ENCODE peak calls at places on chromosome 22, in eight cellular contexts. A is K562, M is A549, C is ovary, R is body of pancreas, V is GM12878, J is transverse colon, E is IMR-90. G is an unnamed sample. For H3K4me1, the result is how much of the 10 kb centered on the place peaks cover.

GRCh38 chr22:36027960-36028645 is 521 bp downstream of the RBFOX2 start:
- DNase-seq in A (peak), M (peak), C (peak), R (no peak), V (no peak), J (peak), E (no peak), G (no peak)

GRCh38 chr22:20434773-20435172 is 2.9 kb downstream of the SCARF2 start:
- DNase-seq in A (no peak), M (no peak), C (peak), R (no peak), V (no peak), J (no peak), E (no peak), G (no peak)

GRCh38 chr22:47043835-47044721 is 281.6 kb downstream of the TBC1D22A start:
- DNase-seq in A (no peak), M (no peak), C (peak), R (peak), V (no peak), J (peak), E (peak), G (no peak)

GRCh38 chr22:36110306-36110791 is 50.2 kb downstream of the APOL3 start:
- DNase-seq in A (no peak), M (no peak), C (peak), R (no peak), V (no peak), J (no peak), E (no peak), G (no peak)

GRCh38 chr22:27097933-27098332 is 440.5 kb downstream of the MIAT start:
- DNase-seq in A (no peak), M (no peak), C (no peak), R (no peak), V (no peak), J (no peak), E (no peak), G (no peak)

GRCh38 chr22:47940211-47940610 is 1177.8 kb downstream of the TBC1D22A start:
- DNase-seq in A (no peak), M (no peak), C (no peak), R (no peak), V (no peak), J (no peak), E (no peak), G (no peak)

GRCh38 chr22:41772645-41773044 is 27.8 kb upstream of the CCDC134 start:
- DNase-seq in A (no peak), M (peak), C (no peak), R (no peak), V (no peak), J (no peak), E (peak), G (no peak)

GRCh38 chr22:49946612-49947295 is 13.8 kb upstream of the PIM3 start:
- DNase-seq in A (no peak), M (no peak), C (no peak), R (no peak), V (no peak), J (peak), E (no peak), G (no peak)

GRCh38 chr22:23574877-23575276 is 5.2 kb downstream of the IGLL1 start:
- DNase-seq in A (no peak), M (no peak), C (peak), R (no peak), V (no peak), J (no peak), E (no peak), G (no peak)

GRCh38 chr22:50621948-50622722 is 5.8 kb downstream of the ARSA start:
- DNase-seq in A (no peak), M (no peak), C (no peak), R (peak), V (peak), J (peak), E (no peak), G (no peak)

GRCh38 chr22:23862103-23862502 is 4.4 kb downstream of the SLC2A11 start:
- DNase-seq in A (no peak), M (peak), C (no peak), R (peak), V (no peak), J (no peak), E (peak), G (peak)

GRCh38 chr22:46196268-46196667 is 45.9 kb downstream of the PPARA start:
- DNase-seq in A (no peak), M (no peak), C (no peak), R (peak), V (no peak), J (peak), E (no peak), G (peak)

GRCh38 chr22:20551805-20552449 is 44.5 kb downstream of the MED15 start:
- DNase-seq in A (no peak), M (no peak), C (no peak), R (peak), V (no peak), J (no peak), E (no peak), G (no peak)

GRCh38 chr22:42895087-42895486 is 38.0 kb upstream of the ARFGAP3 start:
- DNase-seq in A (no peak), M (no peak), C (no peak), R (peak), V (peak), J (no peak), E (no peak), G (no peak)

GRCh38 chr22:50170453-50171318 is at the start of gene PANX2:
- DNase-seq in A (peak), M (no peak), C (peak), R (peak), V (no peak), J (no peak), E (no peak), G (no peak)

GRCh38 chr22:24503137-24503850 is 8.2 kb downstream of the UPB1 start:
- DNase-seq in A (peak), M (peak), C (peak), R (peak), V (peak), J (peak), E (peak), G (peak)

GRCh38 chr22:18005201-18005926 is 19.0 kb downstream of the MICAL3 start:
- DNase-seq in A (no peak), M (no peak), C (no peak), R (no peak), V (no peak), J (no peak), E (no peak), G (no peak)

GRCh38 chr22:17563936-17564391 is 666 bp downstream of the SLC25A18 start:
- DNase-seq in A (no peak), M (no peak), C (no peak), R (no peak), V (no peak), J (peak), E (peak), G (no peak)

GRCh38 chr22:50182176-50183081 is 3.3 kb upstream of the TRABD start:
- DNase-seq in A (no peak), M (no peak), C (peak), R (peak), V (no peak), J (peak), E (no peak), G (peak)

GRCh38 chr22:25453557-25453956 is 110.9 kb upstream of the GRK3 start:
- DNase-seq in A (no peak), M (no peak), C (no peak), R (no peak), V (no peak), J (no peak), E (no peak), G (no peak)

GRCh38 chr22:47275479-47276218 is 513.2 kb downstream of the TBC1D22A start:
- DNase-seq in A (no peak), M (no peak), C (no peak), R (no peak), V (no peak), J (no peak), E (no peak), G (no peak)

GRCh38 chr22:46917702-46918101 is 155.3 kb downstream of the TBC1D22A start:
- DNase-seq in A (no peak), M (no peak), C (no peak), R (no peak), V (no peak), J (no peak), E (no peak), G (no peak)

GRCh38 chr22:47713880-47714452 is 951.5 kb downstream of the TBC1D22A start:
- DNase-seq in A (peak), M (no peak), C (no peak), R (no peak), V (no peak), J (no peak), E (no peak), G (no peak)

GRCh38 chr22:44442186-44442465 is 55.9 kb downstream of the RTL6 start:
- DNase-seq in A (no peak), M (no peak), C (no peak), R (no peak), V (no peak), J (no peak), E (no peak), G (no peak)

GRCh38 chr22:30286813-30287625 is 2.3 kb downstream of the CASTOR1 start:
- DNase-seq in A (peak), M (peak), C (peak), R (peak), V (no peak), J (peak), E (peak), G (peak)

GRCh38 chr22:42287174-42287890 is 16.9 kb upstream of the TCF20 start:
- DNase-seq in A (no peak), M (no peak), C (no peak), R (no peak), V (no peak), J (no peak), E (no peak), G (no peak)

GRCh38 chr22:40313007-40313406 is 33.3 kb upstream of the ADSL start:
- DNase-seq in A (no peak), M (no peak), C (no peak), R (no peak), V (no peak), J (no peak), E (no peak), G (peak)

GRCh38 chr22:42842658-42843370 is 14.3 kb downstream of the ARFGAP3 start:
- DNase-seq in A (no peak), M (no peak), C (no peak), R (no peak), V (no peak), J (peak), E (peak), G (no peak)

GRCh38 chr22:27756212-27756660 is 45.3 kb downstream of the MN1 start:
- DNase-seq in A (no peak), M (no peak), C (no peak), R (no peak), V (no peak), J (no peak), E (no peak), G (no peak)

GRCh38 chr22:39327995-39328754 is 8.8 kb upstream of the RPL3 start:
- DNase-seq in A (no peak), M (no peak), C (no peak), R (no peak), V (no peak), J (no peak), E (no peak), G (no peak)

GRCh38 chr22:45235101-45235777 is 5.5 kb downstream of the KIAA0930 start:
- DNase-seq in A (no peak), M (no peak), C (no peak), R (no peak), V (peak), J (peak), E (no peak), G (no peak)

GRCh38 chr22:35369996-35370395 is 10.9 kb upstream of the HMOX1 start:
- DNase-seq in A (no peak), M (no peak), C (peak), R (no peak), V (no peak), J (no peak), E (no peak), G (no peak)

GRCh38 chr22:49156662-49157285 is 670.9 kb downstream of the BRD1 start:
- DNase-seq in A (no peak), M (no peak), C (no peak), R (peak), V (no peak), J (peak), E (no peak), G (no peak)

GRCh38 chr22:46963672-46964545 is 201.5 kb downstream of the TBC1D22A start:
- DNase-seq in A (no peak), M (no peak), C (no peak), R (no peak), V (no peak), J (no peak), E (no peak), G (no peak)

GRCh38 chr22:33940741-33941140 is 20.5 kb upstream of the LARGE1 start:
- DNase-seq in A (no peak), M (no peak), C (no peak), R (no peak), V (no peak), J (no peak), E (no peak), G (no peak)
- TF ChIP-seq POLR2A in A (no peak), M (no peak), C (no peak), R (no peak), V (no peak), J (no peak), E (no peak), G (no peak)

GRCh38 chr22:29054251-29054767 is 7.3 kb downstream of the C22orf31 start:
- DNase-seq in A (no peak), M (no peak), C (no peak), R (no peak), V (no peak), J (no peak), E (no peak), G (no peak)

GRCh38 chr22:29053048-29053702 is 8.5 kb downstream of the C22orf31 start:
- DNase-seq in A (no peak), M (no peak), C (no peak), R (no peak), V (no peak), J (no peak), E (no peak), G (no peak)

GRCh38 chr22:29050457-29050856 is 11.2 kb downstream of the C22orf31 start:
- DNase-seq in A (no peak), M (no peak), C (no peak), R (no peak), V (no peak), J (no peak), E (no peak), G (no peak)

GRCh38 chr22:29056472-29056871 is 5.2 kb downstream of the C22orf31 start:
- DNase-seq in A (no peak), M (no peak), C (no peak), R (no peak), V (no peak), J (no peak), E (no peak), G (no peak)

DNA sequence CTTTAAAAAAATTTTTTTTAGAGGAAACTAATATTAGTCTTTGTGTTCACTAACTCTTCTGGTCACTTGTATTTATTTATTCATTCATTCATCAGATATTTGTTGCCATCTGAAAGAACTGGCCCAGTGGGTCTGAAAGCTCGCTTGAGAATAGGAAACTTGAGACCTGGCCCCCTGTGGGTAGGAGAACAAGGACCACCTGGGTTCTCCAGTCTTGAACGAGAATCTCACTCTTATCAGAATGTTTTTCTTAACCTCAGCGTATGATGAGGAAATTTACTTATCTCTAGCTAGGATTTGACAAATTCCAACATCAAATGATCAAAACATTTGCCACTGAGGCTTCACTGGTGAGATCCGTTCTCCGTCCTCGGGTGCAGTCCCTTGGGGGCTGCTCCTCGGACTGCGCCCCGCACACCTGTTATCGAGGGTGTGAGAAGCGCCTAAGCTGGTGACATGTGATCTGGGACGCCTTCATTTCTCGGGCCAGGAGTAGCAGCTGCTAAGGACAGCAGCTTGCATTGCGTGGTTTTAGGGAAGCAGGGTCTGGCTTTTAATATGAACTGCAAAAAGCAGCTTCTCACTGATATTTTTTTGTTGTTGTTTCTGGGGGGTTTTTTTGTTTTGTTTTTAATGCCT is 6.3 kb downstream of the C22orf31 start:
- DNase-seq in A (no peak), M (no peak), C (no peak), R (no peak), V (no peak), J (no peak), E (no peak), G (no peak)
- H3K27ac ChIP-seq in A (no peak), M (no peak), C (no peak), R (no peak), V (no peak), J (no peak), E (no peak), G (no peak)

DNA sequence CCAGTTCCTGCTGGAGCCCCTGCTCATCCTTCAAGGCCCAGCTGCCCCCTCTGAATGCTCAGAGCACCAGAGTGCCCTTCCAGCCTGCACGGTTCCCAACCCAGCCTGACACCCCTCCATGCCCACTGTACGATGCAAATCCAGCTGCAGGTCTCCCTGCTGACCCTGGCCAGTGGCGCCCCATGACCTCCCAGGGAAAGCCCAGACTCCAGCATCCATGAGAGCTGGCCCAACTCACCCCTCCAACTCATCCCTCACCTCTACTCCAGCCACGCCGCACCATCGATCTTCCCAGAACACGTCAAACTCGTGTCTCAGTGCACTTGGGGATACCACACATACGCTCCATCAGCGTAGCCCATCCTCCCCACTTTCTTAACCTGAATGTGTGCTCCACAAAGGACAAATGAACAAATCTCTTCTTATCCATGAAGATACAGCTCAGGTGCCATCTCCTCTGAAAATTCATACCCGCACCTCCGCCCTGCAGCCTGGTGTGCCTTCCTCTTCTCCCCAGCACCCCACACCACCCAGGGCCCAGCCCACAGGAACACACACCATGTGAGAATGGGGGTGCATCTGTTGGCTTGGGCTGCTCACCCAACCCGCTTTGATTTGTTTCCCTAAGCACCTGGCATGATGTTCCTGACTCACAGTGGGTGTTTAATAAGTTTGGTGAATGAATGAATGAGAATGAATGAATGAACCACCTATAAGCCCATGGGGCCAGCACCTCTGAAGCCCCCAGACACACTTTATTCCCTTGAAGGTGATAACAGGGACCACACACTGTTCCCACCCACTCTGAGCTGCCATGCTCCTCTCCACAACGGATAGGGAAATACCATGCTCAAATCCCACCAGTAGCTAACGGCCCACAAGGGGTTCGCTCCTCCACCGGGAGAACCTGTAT is 6.2 kb downstream of the PLA2G6 start:
- DNase-seq in A (no peak), M (no peak), C (no peak), R (no peak), V (no peak), J (no peak), E (no peak), G (no peak)
- H3K4me1 ChIP-seq in A (under half), M (under half), C (under half), R (under half), V (under half), J (under half), E (under half), G (under half)

GRCh38 chr22:37709445-37709765 is 12.6 kb downstream of the TRIOBP start:
- DNase-seq in A (no peak), M (no peak), C (no peak), R (no peak), V (no peak), J (no peak), E (no peak), G (no peak)

GRCh38 chr22:37708580-37709444 is 12.0 kb downstream of the TRIOBP start:
- DNase-seq in A (no peak), M (no peak), C (no peak), R (no peak), V (no peak), J (no peak), E (no peak), G (no peak)

GRCh38 chr22:37713761-37714160 is 16.9 kb downstream of the TRIOBP start:
- DNase-seq in A (no peak), M (no peak), C (no peak), R (no peak), V (no peak), J (no peak), E (no peak), G (no peak)

GRCh38 chr22:37710675-37711074 is 13.8 kb downstream of the TRIOBP start:
- DNase-seq in A (no peak), M (no peak), C (no peak), R (no peak), V (no peak), J (no peak), E (no peak), G (no peak)

DNA sequence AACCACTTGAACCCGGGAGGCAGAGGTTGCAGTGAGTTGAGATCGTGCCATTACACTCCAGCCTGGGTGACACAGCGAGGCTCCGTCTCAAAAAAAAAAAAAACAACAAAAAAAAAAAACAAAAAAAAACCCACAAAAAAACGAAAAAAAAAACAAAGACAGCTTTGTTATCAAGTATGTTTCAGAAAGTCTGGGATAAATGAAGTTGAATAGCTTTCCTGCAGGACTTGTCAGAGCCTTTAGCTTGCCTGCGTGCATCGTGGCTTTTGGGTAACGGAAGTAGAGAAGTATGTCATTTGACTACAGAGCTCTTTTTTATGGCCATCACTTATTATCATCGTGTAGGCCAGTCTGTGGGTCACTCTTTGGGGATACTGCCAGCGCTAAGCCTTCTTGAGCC is 14.6 kb downstream of the TRIOBP start:
- DNase-seq in A (no peak), M (no peak), C (no peak), R (no peak), V (no peak), J (no peak), E (no peak), G (no peak)
- TF ChIP-seq POLR2A in A (no peak), M (no peak), C (no peak), R (no peak), V (no peak), J (no peak), E (no peak), G (no peak)